ENCODE peak calls at places on chromosomes 4 and X, in eight cellular contexts. One of them, this sample, is unnamed.

GRCh38 chr4:55269970-55270369 is 76.1 kb upstream of the SRD5A3 start:
- DNase-seq in SK-N-SH: no peak
- DNase-seq in H1: no peak
- DNase-seq in GM12878: no peak
- DNase-seq in K562: no peak
- DNase-seq in HepG2: no peak
- DNase-seq in endothelial cell of umbilical vein: peak; percentile 96
- DNase-seq in HCT116: no peak
- DNase-seq in this sample: no peak

GRCh38 chrX:144219035-144219434 is 335.2 kb downstream of the UBE2NL start:
- DNase-seq in H1: peak; percentile 9
- DNase-seq in HCT116: no peak
- DNase-seq in HepG2: no peak
- DNase-seq in GM12878: no peak
- DNase-seq in endothelial cell of umbilical vein: no peak
- DNase-seq in SK-N-SH: no peak
- DNase-seq in K562: no peak
- DNase-seq in this sample: no peak

GRCh38 chrX:45749375-45749774 is 548.7 kb upstream of the DIPK2B start:
- DNase-seq in H1: no peak
- DNase-seq in GM12878: no peak
- DNase-seq in SK-N-SH: no peak
- DNase-seq in K562: no peak
- DNase-seq in HepG2: no peak
- DNase-seq in endothelial cell of umbilical vein: peak; percentile 43
- DNase-seq in HCT116: no peak
- DNase-seq in this sample: peak; percentile 11

GRCh38 chrX:28625223-28625622 is 38.0 kb downstream of the IL1RAPL1 start:
- DNase-seq in HCT116: no peak
- DNase-seq in SK-N-SH: no peak
- DNase-seq in HepG2: no peak
- DNase-seq in endothelial cell of umbilical vein: no peak
- DNase-seq in GM12878: no peak
- DNase-seq in H1: peak; percentile 64
- DNase-seq in K562: no peak
- DNase-seq in this sample: peak; percentile 63

GRCh38 chrX:9122504-9123245 is 88.7 kb upstream of the FAM9B start:
- DNase-seq in SK-N-SH: no peak
- DNase-seq in K562: no peak
- DNase-seq in HepG2: no peak
- DNase-seq in H1: no peak
- DNase-seq in GM12878: no peak
- DNase-seq in HCT116: no peak
- DNase-seq in endothelial cell of umbilical vein: no peak
- DNase-seq in this sample: no peak

GRCh38 chr4:141144207-141144606 is 10.9 kb upstream of the RNF150 start:
- DNase-seq in endothelial cell of umbilical vein: no peak
- DNase-seq in H1: no peak
- DNase-seq in HepG2: no peak
- DNase-seq in GM12878: no peak
- DNase-seq in HCT116: no peak
- DNase-seq in SK-N-SH: no peak
- DNase-seq in K562: no peak
- DNase-seq in this sample: no peak

GRCh38 chrX:37652053-37652452 is 33.5 kb upstream of the XK start:
- DNase-seq in HepG2: no peak
- DNase-seq in SK-N-SH: no peak
- DNase-seq in GM12878: no peak
- DNase-seq in H1: no peak
- DNase-seq in K562: no peak
- DNase-seq in HCT116: no peak
- DNase-seq in endothelial cell of umbilical vein: no peak
- DNase-seq in this sample: peak; percentile 47

GRCh38 chr4:36138221-36138620 is 106.1 kb downstream of the ARAP2 start:
- DNase-seq in endothelial cell of umbilical vein: no peak
- DNase-seq in H1: no peak
- DNase-seq in GM12878: no peak
- DNase-seq in K562: no peak
- DNase-seq in HepG2: no peak
- DNase-seq in SK-N-SH: no peak
- DNase-seq in HCT116: no peak
- DNase-seq in this sample: no peak

GRCh38 chr4:16227462-16227868 is 1.2 kb upstream of the TAPT1 start:
- DNase-seq in H1: no peak
- DNase-seq in K562: no peak
- DNase-seq in GM12878: no peak
- DNase-seq in HCT116: no peak
- DNase-seq in HepG2: peak; percentile 32
- DNase-seq in endothelial cell of umbilical vein: peak; percentile 50
- DNase-seq in SK-N-SH: peak; percentile 17
- DNase-seq in this sample: peak; percentile 40

GRCh38 chr4:156933633-156934258 is 37.9 kb downstream of the PDGFC start:
- DNase-seq in HCT116: peak; percentile 32
- DNase-seq in H1: no peak
- DNase-seq in K562: no peak
- DNase-seq in HepG2: peak; percentile 58
- DNase-seq in GM12878: no peak
- DNase-seq in SK-N-SH: no peak
- DNase-seq in endothelial cell of umbilical vein: peak; percentile 46
- DNase-seq in this sample: no peak

GRCh38 chr4:40686081-40686913 is 56.6 kb upstream of the RBM47 start:
- DNase-seq in SK-N-SH: no peak
- DNase-seq in K562: no peak
- DNase-seq in HepG2: no peak
- DNase-seq in HCT116: no peak
- DNase-seq in endothelial cell of umbilical vein: no peak
- DNase-seq in H1: no peak
- DNase-seq in GM12878: no peak
- DNase-seq in this sample: no peak

GRCh38 chr4:8831221-8832129 is 40.2 kb downstream of the HMX1 start:
- DNase-seq in K562: no peak
- DNase-seq in HCT116: no peak
- DNase-seq in GM12878: no peak
- DNase-seq in SK-N-SH: peak; percentile 10
- DNase-seq in endothelial cell of umbilical vein: no peak
- DNase-seq in HepG2: no peak
- DNase-seq in H1: no peak
- DNase-seq in this sample: no peak

GRCh38 chr4:136863756-136864155 is 668.5 kb downstream of the PCDH18 start:
- DNase-seq in HCT116: peak; percentile 10
- DNase-seq in HepG2: no peak
- DNase-seq in GM12878: no peak
- DNase-seq in H1: no peak
- DNase-seq in K562: no peak
- DNase-seq in SK-N-SH: no peak
- DNase-seq in endothelial cell of umbilical vein: peak; percentile 59
- DNase-seq in this sample: peak; percentile 58

GRCh38 chr4:184727430-184727829 is 6.5 kb downstream of the CENPU start:
- DNase-seq in GM12878: no peak
- DNase-seq in HepG2: no peak
- DNase-seq in HCT116: no peak
- DNase-seq in SK-N-SH: no peak
- DNase-seq in H1: no peak
- DNase-seq in endothelial cell of umbilical vein: no peak
- DNase-seq in K562: no peak
- DNase-seq in this sample: no peak
- H3K27ac ChIP-seq in GM12878: no peak overlapping the region
- H3K27ac ChIP-seq in HepG2: no peak overlapping the region
- H3K27ac ChIP-seq in HCT116: no peak overlapping the region
- H3K27ac ChIP-seq in SK-N-SH: no peak overlapping the region
- H3K27ac ChIP-seq in H1: no peak overlapping the region
- H3K27ac ChIP-seq in endothelial cell of umbilical vein: no peak overlapping the region
- H3K27ac ChIP-seq in K562: no peak overlapping the region
- H3K27ac ChIP-seq in this sample: no peak overlapping the region

GRCh38 chrX:50638123-50638522 is 167.5 kb upstream of the DGKK start:
- DNase-seq in H1: no peak
- DNase-seq in HepG2: no peak
- DNase-seq in GM12878: no peak
- DNase-seq in HCT116: no peak
- DNase-seq in endothelial cell of umbilical vein: peak; percentile 50
- DNase-seq in SK-N-SH: no peak
- DNase-seq in K562: no peak
- DNase-seq in this sample: no peak
- TF ChIP-seq POLR2AphosphoS5 in H1: no peak
- TF ChIP-seq POLR2AphosphoS5 in HepG2: no peak
- TF ChIP-seq POLR2AphosphoS5 in GM12878: no peak
- TF ChIP-seq POLR2AphosphoS5 in HCT116: no peak
- TF ChIP-seq POLR2AphosphoS5 in endothelial cell of umbilical vein: peak; percentile 36
- TF ChIP-seq POLR2AphosphoS5 in SK-N-SH: no peak
- TF ChIP-seq POLR2AphosphoS5 in K562: no peak
- TF ChIP-seq POLR2AphosphoS5 in this sample: no peak

DNA sequence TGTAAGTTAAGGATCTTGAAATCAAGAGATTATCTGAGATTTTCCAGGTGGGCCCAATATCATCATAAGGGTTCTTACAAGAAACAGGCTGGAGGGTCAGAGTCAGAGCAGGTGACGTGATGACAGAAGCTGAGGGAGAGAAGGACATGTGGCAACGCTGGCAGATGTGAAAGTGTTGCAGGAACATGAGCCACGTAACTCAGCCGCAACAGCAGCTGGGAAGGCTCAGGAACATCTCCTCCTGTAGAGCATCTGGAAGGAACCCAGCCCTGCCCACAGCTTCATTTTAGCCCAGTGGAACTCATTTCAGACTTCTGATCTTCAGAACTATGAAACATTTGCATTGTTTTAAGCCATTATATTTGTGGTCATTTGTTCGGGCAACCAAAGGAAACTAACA is 156.3 kb upstream of the VEGFC start:
- DNase-seq in H1: no peak
- DNase-seq in GM12878: no peak
- DNase-seq in SK-N-SH: no peak
- DNase-seq in K562: no peak
- DNase-seq in HepG2: no peak
- DNase-seq in HCT116: no peak
- DNase-seq in endothelial cell of umbilical vein: no peak
- DNase-seq in this sample: no peak
- H2AFZ ChIP-seq in H1: no peak overlapping the region
- H2AFZ ChIP-seq in GM12878: no peak overlapping the region
- H2AFZ ChIP-seq in SK-N-SH: peak overlapping the region; percentile 47
- H2AFZ ChIP-seq in K562: no peak overlapping the region
- H2AFZ ChIP-seq in HepG2: no peak overlapping the region
- H2AFZ ChIP-seq in HCT116: no peak overlapping the region
- H2AFZ ChIP-seq in endothelial cell of umbilical vein: no peak overlapping the region
- H2AFZ ChIP-seq in this sample: no peak overlapping the region

GRCh38 chr4:76637704-76638361 is 202.8 kb downstream of the SHROOM3 start:
- DNase-seq in HepG2: no peak
- DNase-seq in endothelial cell of umbilical vein: no peak
- DNase-seq in SK-N-SH: no peak
- DNase-seq in GM12878: no peak
- DNase-seq in HCT116: peak; percentile 35
- DNase-seq in H1: no peak
- DNase-seq in K562: no peak
- DNase-seq in this sample: no peak
- H3K27ac ChIP-seq in HepG2: no peak overlapping the region
- H3K27ac ChIP-seq in endothelial cell of umbilical vein: no peak overlapping the region
- H3K27ac ChIP-seq in SK-N-SH: peak overlapping the region; percentile 69
- H3K27ac ChIP-seq in GM12878: no peak overlapping the region
- H3K27ac ChIP-seq in HCT116: no peak overlapping the region
- H3K27ac ChIP-seq in H1: no peak overlapping the region
- H3K27ac ChIP-seq in K562: no peak overlapping the region
- H3K27ac ChIP-seq in this sample: no peak overlapping the region

DNA sequence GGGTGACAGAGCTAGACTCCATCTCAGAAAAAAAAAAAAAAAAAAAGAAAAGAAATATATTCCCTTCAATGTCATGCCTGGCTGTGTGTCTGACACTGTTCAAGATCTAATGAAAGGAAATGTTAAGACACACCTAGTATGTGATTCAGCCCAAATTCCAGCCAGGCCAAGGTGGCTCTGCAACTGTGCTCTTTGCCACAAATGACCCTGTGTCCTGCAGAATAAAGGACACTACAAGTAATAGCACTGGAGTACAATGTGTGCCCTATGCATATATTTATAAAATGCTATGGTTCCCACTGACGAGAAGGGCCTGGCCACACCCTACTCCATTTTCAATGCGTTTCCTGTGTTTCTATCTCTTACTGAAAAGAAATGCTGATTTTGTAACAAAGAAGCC is 98.0 kb upstream of the SORBS2 start:
- DNase-seq in K562: no peak
- DNase-seq in HepG2: no peak
- DNase-seq in HCT116: no peak
- DNase-seq in SK-N-SH: no peak
- DNase-seq in endothelial cell of umbilical vein: no peak
- DNase-seq in GM12878: no peak
- DNase-seq in H1: no peak
- DNase-seq in this sample: no peak
- TF ChIP-seq POLR2AphosphoS5 in K562: no peak
- TF ChIP-seq POLR2AphosphoS5 in HepG2: no peak
- TF ChIP-seq POLR2AphosphoS5 in HCT116: no peak
- TF ChIP-seq POLR2AphosphoS5 in SK-N-SH: no peak
- TF ChIP-seq POLR2AphosphoS5 in endothelial cell of umbilical vein: no peak
- TF ChIP-seq POLR2AphosphoS5 in GM12878: no peak
- TF ChIP-seq POLR2AphosphoS5 in H1: no peak
- TF ChIP-seq POLR2AphosphoS5 in this sample: no peak